ENCODE peak calls at places on chromosomes 11 and 22, in six cellular contexts. F is nephron progenitor cell; O is central memory CD4-positive, alpha-beta T cell; M is left colon; L is BE2C; B is kidney epithelial cell. X is an unnamed sample.
A peak's percentile ranks its signal among the peaks of the same experiment; 100 is the strongest.

GRCh38 chr11:69471329-69472052 is 10.0 kb upstream of the LINC01488 start:
- DNase-seq in B (peak; percentile 21), F (peak; percentile 55), M (no peak), O (no peak), L (no peak), X (no peak)

GRCh38 chr22:19180740-19181410 is 2.3 kb upstream of the SLC25A1 start:
- DNase-seq in B (no peak), M (no peak), O (no peak), L (no peak), F (no peak), X (no peak)

GRCh38 chr11:15179167-15179566 is 64.4 kb downstream of the INSC start:
- DNase-seq in F (no peak), M (no peak), O (no peak), B (no peak), L (no peak), X (no peak)

GRCh38 chr11:16611395-16612233 is 126.8 kb upstream of the C11orf58 start:
- DNase-seq in O (no peak), L (no peak), F (peak; percentile 54), M (no peak), B (no peak), X (no peak)

GRCh38 chr11:71453021-71453910 is at the start of gene NADSYN1:
- DNase-seq in M (peak; percentile 99), F (peak; percentile 99), L (peak; percentile 98), B (peak; percentile 57), O (peak; percentile 85), X (peak; percentile 97)

GRCh38 chr11:100863080-100863581 is 176.0 kb downstream of the ARHGAP42 start:
- DNase-seq in O (no peak), M (no peak), L (peak; percentile 11), F (no peak), B (peak; percentile 71), X (no peak)

GRCh38 chr22:18042685-18043084 is 18.3 kb upstream of the MICAL3 start:
- DNase-seq in M (no peak), B (no peak), O (no peak), L (no peak), F (no peak), X (no peak)

GRCh38 chr11:119029340-119030028 is 1.2 kb downstream of the SLC37A4 start:
- DNase-seq in M (peak; percentile 75), O (peak; percentile 17), L (no peak), B (peak; percentile 62), F (peak; percentile 20), X (no peak)

GRCh38 chr22:49349181-49349835 is 478.4 kb downstream of the BRD1 start:
- DNase-seq in F (no peak), O (no peak), L (no peak), M (no peak), B (no peak), X (no peak)

GRCh38 chr22:41362615-41363014 is 19.1 kb upstream of the TEF start:
- DNase-seq in M (no peak), F (no peak), L (no peak), O (no peak), B (no peak), X (no peak)

GRCh38 chr11:65424200-65425104 is 1.9 kb downstream of the NEAT1 start:
- DNase-seq in M (peak; percentile 62), F (no peak), B (no peak), L (peak; percentile 42), O (peak; percentile 41), X (peak; percentile 71)

GRCh38 chr11:94767701-94768601 is at the start of gene AMOTL1:
- DNase-seq in O (no peak), M (peak; percentile 68), B (peak; percentile 74), F (peak; percentile 90), L (peak; percentile 99), X (no peak)

GRCh38 chr11:15893080-15893492 is 463.3 kb downstream of the SOX6 start:
- DNase-seq in L (no peak), O (no peak), M (no peak), F (no peak), B (peak; percentile 31), X (no peak)

X was measured in OCI-LY7.